ENCODE peak calls at places on chromosome 4, in four cellular contexts. I is mesothelial cell of epicardium, K is trophoblast cell, J is hypothalamus. U is an unnamed sample.

GRCh38 chr4:87179751-87180150 is 40.7 kb downstream of the KLHL8 start:
- DNase-seq in J (no peak), I (no peak), K (no peak), U (no peak)

GRCh38 chr4:73308286-73308685 is 49.7 kb upstream of the ANKRD17 start:
- DNase-seq in J (no peak), I (no peak), K (peak), U (no peak)

GRCh38 chr4:183304538-183304937 is 15.5 kb downstream of the CLDN22 start:
- DNase-seq in K (no peak), J (no peak), I (no peak), U (no peak)

GRCh38 chr4:136863756-136864155 is 668.5 kb downstream of the PCDH18 start:
- DNase-seq in J (no peak), K (no peak), I (no peak), U (no peak)

GRCh38 chr4:48692897-48693296 is 87.2 kb downstream of the FRYL start:
- DNase-seq in I (no peak), K (peak), J (no peak), U (no peak)

GRCh38 chr4:57094482-57095223 is 15.5 kb downstream of the IGFBP7 start:
- DNase-seq in J (no peak), K (no peak), I (no peak), U (no peak)

GRCh38 chr4:27490747-27491146 is 630.1 kb downstream of the STIM2 start:
- DNase-seq in K (no peak), J (no peak), I (no peak), U (no peak)

GRCh38 chr4:78552398-78553396 is 1.1 kb downstream of the ANXA3 start:
- DNase-seq in J (no peak), K (peak), I (no peak), U (peak)

GRCh38 chr4:174262624-174263444 is 20.6 kb downstream of the FBXO8 start:
- DNase-seq in K (no peak), J (no peak), I (no peak), U (no peak)

GRCh38 chr4:105050896-105051295 is 95.8 kb upstream of the TET2 start:
- DNase-seq in K (no peak), J (no peak), I (no peak), U (no peak)

GRCh38 chr4:61400446-61400845 is 200.3 kb downstream of the ADGRL3 start:
- DNase-seq in I (no peak), J (no peak), K (no peak), U (no peak)

GRCh38 chr4:77201343-77201742 is 44.3 kb downstream of the CCNG2 start:
- DNase-seq in K (peak), I (no peak), J (no peak), U (no peak)

GRCh38 chr4:6992728-6993655 is 50.2 kb upstream of the TADA2B start:
- DNase-seq in J (no peak), I (no peak), K (peak), U (no peak)

GRCh38 chr4:127698789-127699200 is 31.4 kb upstream of the SLC25A31 start:
- DNase-seq in I (no peak), K (peak), J (no peak), U (no peak)

GRCh38 chr4:159160242-159160641 is 57.4 kb downstream of the RAPGEF2 start:
- DNase-seq in I (no peak), K (peak), J (no peak), U (no peak)